ENCODE peak calls at places on chromosomes 4 and X, in four cellular contexts. One of them, this sample, is unnamed.

GRCh38 chr4:48149971-48150370 is 15.9 kb upstream of the TXK start:
- DNase-seq in HepG2: no peak
- DNase-seq in NB4: no peak
- DNase-seq in GM12878: no peak
- DNase-seq in this sample: no peak

GRCh38 chr4:3287972-3288570 is 4.8 kb upstream of the RGS12 start:
- DNase-seq in HepG2: no peak
- DNase-seq in GM12878: no peak
- DNase-seq in NB4: no peak
- DNase-seq in this sample: no peak

GRCh38 chr4:1578968-1579833 is 104.9 kb downstream of the FAM53A start:
- DNase-seq in GM12878: no peak
- DNase-seq in NB4: peak; percentile 63
- DNase-seq in HepG2: no peak
- DNase-seq in this sample: peak; percentile 72

GRCh38 chr4:62482355-62482754 is 1282.2 kb downstream of the ADGRL3 start:
- DNase-seq in NB4: no peak
- DNase-seq in GM12878: no peak
- DNase-seq in HepG2: no peak
- DNase-seq in this sample: no peak

GRCh38 chr4:141246683-141247429 is 26.2 kb downstream of the ZNF330 start:
- DNase-seq in NB4: no peak
- DNase-seq in HepG2: no peak
- DNase-seq in GM12878: no peak
- DNase-seq in this sample: no peak

GRCh38 chr4:8200302-8200975 is 1.3 kb downstream of the SH3TC1 start:
- DNase-seq in HepG2: no peak
- DNase-seq in NB4: no peak
- DNase-seq in GM12878: no peak
- DNase-seq in this sample: no peak

GRCh38 chrX:13170966-13171558 is 126.6 kb upstream of the FAM9C start:
- DNase-seq in NB4: no peak
- DNase-seq in HepG2: no peak
- DNase-seq in GM12878: no peak
- DNase-seq in this sample: no peak

GRCh38 chr4:6497796-6498195 is 25.4 kb upstream of the PPP2R2C start:
- DNase-seq in HepG2: no peak
- DNase-seq in NB4: no peak
- DNase-seq in GM12878: no peak
- DNase-seq in this sample: no peak

GRCh38 chr4:158538176-158538575 is 16.5 kb downstream of the RXFP1 start:
- DNase-seq in HepG2: no peak
- DNase-seq in NB4: no peak
- DNase-seq in GM12878: no peak
- DNase-seq in this sample: no peak

GRCh38 chr4:38872620-38873019 is 5.0 kb downstream of the FAM114A1 start:
- DNase-seq in HepG2: peak; percentile 88
- DNase-seq in NB4: no peak
- DNase-seq in GM12878: no peak
- DNase-seq in this sample: peak; percentile 80

GRCh38 chr4:78704981-78705757 is 71.0 kb upstream of the BMP2K start:
- DNase-seq in GM12878: no peak
- DNase-seq in NB4: no peak
- DNase-seq in HepG2: peak; percentile 10
- DNase-seq in this sample: peak; percentile 3

GRCh38 chr4:149306537-149306936 is 509.1 kb downstream of the IQCM start:
- DNase-seq in GM12878: no peak
- DNase-seq in HepG2: no peak
- DNase-seq in NB4: no peak
- DNase-seq in this sample: no peak

GRCh38 chr4:6207602-6208001 is 7.3 kb upstream of the JAKMIP1 start:
- DNase-seq in NB4: no peak
- DNase-seq in GM12878: no peak
- DNase-seq in HepG2: no peak
- DNase-seq in this sample: no peak

GRCh38 chr4:104128031-104128849 is 366.5 kb downstream of the CXXC4 start:
- DNase-seq in GM12878: no peak
- DNase-seq in NB4: no peak
- DNase-seq in HepG2: no peak
- DNase-seq in this sample: peak; percentile 10

GRCh38 chr4:101208171-101208570 is 139.2 kb downstream of the PPP3CA start:
- DNase-seq in HepG2: no peak
- DNase-seq in NB4: no peak
- DNase-seq in GM12878: no peak
- DNase-seq in this sample: no peak

GRCh38 chr4:68148795-68149685 is 19.4 kb upstream of the TMPRSS11F start:
- DNase-seq in NB4: no peak
- DNase-seq in HepG2: no peak
- DNase-seq in GM12878: no peak
- DNase-seq in this sample: no peak

GRCh38 chr4:168993724-168994510 is 16.1 kb downstream of the CBR4 start:
- DNase-seq in HepG2: no peak
- DNase-seq in NB4: peak; percentile 9
- DNase-seq in GM12878: no peak
- DNase-seq in this sample: no peak

GRCh38 chr4:2818351-2818939 is 25.2 kb upstream of the ADD1 start:
- DNase-seq in GM12878: no peak
- DNase-seq in HepG2: no peak
- DNase-seq in NB4: no peak
- DNase-seq in this sample: no peak

GRCh38 chrX:79300821-79301220 is 66.3 kb downstream of the ITM2A start:
- DNase-seq in HepG2: no peak
- DNase-seq in GM12878: no peak
- DNase-seq in NB4: no peak
- DNase-seq in this sample: no peak

GRCh38 chrX:53284684-53285447 is 3.5 kb upstream of the IQSEC2 start:
- DNase-seq in HepG2: peak; percentile 16
- DNase-seq in NB4: peak; percentile 63
- DNase-seq in GM12878: peak; percentile 8
- DNase-seq in this sample: peak; percentile 60

GRCh38 chrX:29726811-29727210 is 488.6 kb upstream of the MAGEB2 start:
- DNase-seq in HepG2: no peak
- DNase-seq in NB4: no peak
- DNase-seq in GM12878: no peak
- DNase-seq in this sample: no peak

GRCh38 chr4:40403079-40403478 is 67.9 kb downstream of the CHRNA9 start:
- DNase-seq in HepG2: peak; percentile 45
- DNase-seq in GM12878: no peak
- DNase-seq in NB4: no peak
- DNase-seq in this sample: no peak

GRCh38 chrX:108025954-108026616 is 18.8 kb upstream of the VSIG1 start:
- DNase-seq in GM12878: no peak
- DNase-seq in HepG2: no peak
- DNase-seq in NB4: no peak
- DNase-seq in this sample: no peak

GRCh38 chrX:67607436-67607835 is 63.6 kb downstream of the AR start:
- DNase-seq in NB4: no peak
- DNase-seq in GM12878: no peak
- DNase-seq in HepG2: no peak
- DNase-seq in this sample: no peak

GRCh38 chr4:154366956-154367355 is 124.6 kb downstream of the DCHS2 start:
- DNase-seq in NB4: no peak
- DNase-seq in HepG2: no peak
- DNase-seq in GM12878: no peak
- DNase-seq in this sample: no peak
- TF ChIP-seq MYC in NB4: no peak
- TF ChIP-seq MYC in HepG2: no peak
- TF ChIP-seq MYC in GM12878: no peak
- TF ChIP-seq MYC in this sample: no peak

GRCh38 chrX:56932653-56933339 is 62.5 kb downstream of the SPIN3 start:
- DNase-seq in HepG2: peak; percentile 13
- DNase-seq in NB4: no peak
- DNase-seq in GM12878: no peak
- DNase-seq in this sample: no peak
- TF ChIP-seq MYC in HepG2: no peak
- TF ChIP-seq MYC in NB4: no peak
- TF ChIP-seq MYC in GM12878: no peak
- TF ChIP-seq MYC in this sample: no peak

GRCh38 chrX:123846598-123847038 is 13.2 kb upstream of the XIAP start:
- DNase-seq in NB4: no peak
- DNase-seq in GM12878: no peak
- DNase-seq in HepG2: no peak
- DNase-seq in this sample: peak; percentile 50
- TF ChIP-seq MYC in NB4: no peak
- TF ChIP-seq MYC in GM12878: no peak
- TF ChIP-seq MYC in HepG2: no peak
- TF ChIP-seq MYC in this sample: no peak

DNA sequence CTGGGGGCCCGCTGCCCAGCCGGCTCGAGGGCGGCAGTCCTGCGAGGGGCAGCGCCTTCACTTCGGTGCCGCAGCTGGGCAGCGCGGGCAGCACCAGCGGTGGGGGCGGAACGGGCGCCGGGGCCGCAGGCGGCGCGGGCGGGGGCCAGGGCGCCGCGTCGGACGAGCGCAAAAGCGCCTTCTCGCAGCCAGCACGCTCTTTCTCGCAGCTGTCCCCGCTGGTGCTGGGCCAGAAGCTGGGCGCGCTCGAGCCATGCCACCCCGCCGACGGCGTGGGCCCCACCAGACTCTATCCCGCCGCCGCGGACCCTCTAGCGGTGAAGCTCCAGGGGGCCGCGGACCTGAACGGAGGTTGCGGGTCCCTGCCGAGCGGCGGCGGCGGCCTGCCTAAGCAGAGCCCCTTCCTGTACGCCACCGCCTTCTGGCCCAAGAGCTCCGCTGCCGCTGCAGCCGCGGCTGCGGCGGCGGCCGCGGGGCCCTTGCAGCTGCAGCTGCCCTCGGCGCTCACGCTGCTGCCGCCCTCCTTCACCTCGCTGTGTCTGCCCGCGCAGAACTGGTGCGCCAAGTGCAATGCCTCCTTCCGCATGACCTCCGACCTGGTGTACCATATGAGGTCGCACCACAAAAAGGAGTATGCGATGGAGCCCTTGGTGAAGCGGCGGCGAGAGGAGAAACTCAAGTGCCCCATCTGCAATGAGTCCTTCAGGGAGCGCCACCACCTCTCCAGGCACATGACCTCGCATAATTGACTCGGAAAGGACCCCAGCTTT is 5.7 kb downstream of the PRDM8 start:
- DNase-seq in GM12878: no peak
- DNase-seq in NB4: peak; percentile 87
- DNase-seq in HepG2: no peak
- DNase-seq in this sample: peak; percentile 10
- TF ChIP-seq MYC in GM12878: no peak
- TF ChIP-seq MYC in NB4: peak; percentile 47
- TF ChIP-seq MYC in HepG2: no peak
- TF ChIP-seq MYC in this sample: no peak

GRCh38 chr4:88283661-88284377 is 542 bp downstream of the PPM1K start:
- DNase-seq in HepG2: peak; percentile 28
- DNase-seq in GM12878: no peak
- DNase-seq in NB4: peak; percentile 79
- DNase-seq in this sample: peak; percentile 33
- TF ChIP-seq MYC in HepG2: peak; percentile 42
- TF ChIP-seq MYC in GM12878: no peak
- TF ChIP-seq MYC in NB4: no peak
- TF ChIP-seq MYC in this sample: no peak

DNA sequence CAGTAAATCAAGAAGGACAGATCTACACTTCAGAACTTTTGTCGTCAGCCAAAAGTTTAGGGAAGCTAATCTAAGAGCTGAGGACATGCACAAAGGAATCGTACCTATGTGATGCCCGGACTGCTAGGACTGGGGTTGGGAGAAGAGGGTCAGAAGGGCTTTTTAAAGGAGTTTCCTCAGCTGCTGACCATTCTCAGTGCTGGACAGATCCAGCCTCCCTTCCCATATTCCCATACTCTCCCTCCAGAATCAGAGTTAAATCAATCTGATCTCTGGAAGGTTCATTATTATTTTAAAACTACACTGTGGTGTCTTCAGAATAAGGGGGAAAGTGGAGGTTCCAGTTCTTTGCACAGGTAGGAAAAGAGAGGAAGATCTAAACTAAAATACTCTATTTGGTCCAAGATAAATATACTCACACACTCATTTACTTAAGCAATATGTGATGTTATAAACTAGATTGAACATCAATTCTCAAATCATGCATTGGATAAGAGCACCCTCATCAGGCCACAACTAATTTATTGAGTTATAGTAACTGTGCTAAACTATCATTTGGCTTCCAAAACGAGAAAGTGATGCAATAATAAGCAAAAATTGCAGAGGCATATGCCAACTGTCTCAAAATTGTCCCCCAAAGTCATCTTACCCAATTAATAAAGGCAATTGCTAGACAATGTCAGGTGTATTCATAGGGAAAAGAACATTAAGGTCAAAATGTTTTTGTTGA is 124.7 kb downstream of the HNRNPD start:
- DNase-seq in NB4: no peak
- DNase-seq in HepG2: no peak
- DNase-seq in GM12878: no peak
- DNase-seq in this sample: no peak
- TF ChIP-seq MYC in NB4: no peak
- TF ChIP-seq MYC in HepG2: no peak
- TF ChIP-seq MYC in GM12878: no peak
- TF ChIP-seq MYC in this sample: no peak

GRCh38 chr4:138062929-138063328 is 179.2 kb downstream of the SLC7A11 start:
- DNase-seq in NB4: no peak
- DNase-seq in HepG2: no peak
- DNase-seq in GM12878: no peak
- DNase-seq in this sample: no peak
- TF ChIP-seq MYC in NB4: no peak
- TF ChIP-seq MYC in HepG2: no peak
- TF ChIP-seq MYC in GM12878: no peak
- TF ChIP-seq MYC in this sample: no peak

DNA sequence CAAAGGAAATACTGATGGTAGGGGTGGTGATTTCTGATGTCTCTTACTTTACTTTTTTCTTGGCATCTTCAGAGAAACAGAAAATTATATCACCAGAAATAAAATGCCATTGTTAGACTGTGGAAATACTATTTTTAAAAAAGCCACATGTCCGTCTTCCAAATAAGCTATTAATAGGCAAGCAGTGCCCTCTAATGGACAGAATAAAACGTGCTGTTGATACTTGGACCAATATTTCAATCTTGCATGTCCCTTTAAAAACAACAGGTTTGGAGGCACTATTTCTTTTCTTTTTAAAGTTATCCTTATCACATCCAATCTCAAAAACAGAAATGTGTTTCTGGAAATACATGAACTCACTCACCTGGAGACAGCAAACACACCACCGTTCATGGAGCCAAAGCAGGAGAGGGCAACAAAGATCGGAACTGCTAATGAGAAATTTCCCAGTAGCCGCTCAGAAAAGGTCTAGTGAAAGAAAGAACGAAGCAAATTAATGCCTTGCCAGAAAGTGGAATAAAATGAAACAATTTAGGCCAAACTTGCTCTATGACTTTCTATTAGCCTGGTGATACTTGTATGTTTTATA is 59.2 kb downstream of the SLC7A11 start:
- DNase-seq in HepG2: peak; percentile 56
- DNase-seq in NB4: peak; percentile 61
- DNase-seq in GM12878: no peak
- DNase-seq in this sample: peak; percentile 10
- TF ChIP-seq MYC in HepG2: no peak
- TF ChIP-seq MYC in NB4: peak; percentile 51
- TF ChIP-seq MYC in GM12878: no peak
- TF ChIP-seq MYC in this sample: no peak